ENCODE peak calls at places on chromosomes 1 and 21, in six cellular contexts. G, M, I, A, F and T are unnamed samples.
A peak's percentile ranks its signal among the peaks of the same experiment; 100 is the strongest.

GRCh38 chr1:224783006-224783651 is 146.3 kb upstream of the DNAH14 start:
- DNase-seq in F (no peak), M (no peak), A (no peak), I (no peak), G (no peak), T (no peak)

GRCh38 chr1:10960954-10961833 is 51.3 kb upstream of the TARDBP start:
- DNase-seq in A (peak; percentile 87), F (peak; percentile 59), G (peak; percentile 79), I (peak; percentile 85), M (peak; percentile 89), T (no peak)

GRCh38 chr1:154773551-154773950 is 96.5 kb downstream of the KCNN3 start:
- DNase-seq in F (no peak), A (no peak), M (no peak), I (no peak), G (no peak), T (no peak)

GRCh38 chr1:147541672-147542548 is 609 bp downstream of the BCL9 start:
- DNase-seq in G (peak; percentile 38), F (no peak), M (peak; percentile 18), I (no peak), A (peak; percentile 44), T (no peak)

GRCh38 chr1:214416417-214417212 is 134.8 kb downstream of the PTPN14 start:
- DNase-seq in M (no peak), G (no peak), F (no peak), A (no peak), I (no peak), T (peak; percentile 56)

GRCh38 chr1:7868085-7868780 is 15.4 kb upstream of the UTS2 start:
- DNase-seq in G (no peak), M (no peak), A (no peak), F (no peak), I (no peak), T (no peak)

GRCh38 chr1:228100822-228101613 is 2.1 kb downstream of the C1orf35 start:
- DNase-seq in I (no peak), A (no peak), G (no peak), F (no peak), M (no peak), T (no peak)

GRCh38 chr1:151024540-151025146 is 11.7 kb upstream of the BNIPL start:
- DNase-seq in F (peak; percentile 77), I (peak; percentile 61), M (peak; percentile 92), A (peak; percentile 85), G (peak; percentile 84), T (peak; percentile 46)

GRCh38 chr1:202230939-202231645 is 37.5 kb downstream of the LGR6 start:
- DNase-seq in M (no peak), A (peak; percentile 67), F (no peak), I (no peak), G (no peak), T (no peak)

GRCh38 chr1:42282867-42283583 is 52.0 kb downstream of the FOXJ3 start:
- DNase-seq in M (no peak), F (no peak), G (no peak), I (no peak), A (no peak), T (peak; percentile 39)

GRCh38 chr1:30768830-30769718 is 11.5 kb upstream of the LAPTM5 start:
- DNase-seq in G (no peak), F (no peak), M (no peak), A (no peak), I (no peak), T (no peak)

GRCh38 chr1:203152158-203153034 is 23.2 kb downstream of the MYBPH start:
- DNase-seq in A (no peak), F (no peak), M (no peak), G (no peak), I (no peak), T (peak; percentile 32)

GRCh38 chr21:34890724-34891609 is 158.1 kb downstream of the RUNX1 start:
- DNase-seq in A (peak; percentile 30), I (no peak), G (no peak), M (no peak), F (no peak), T (no peak)

GRCh38 chr1:231724041-231724440 is 97.5 kb downstream of the DISC1 start:
- DNase-seq in I (no peak), F (no peak), A (no peak), M (no peak), G (no peak), T (no peak)

GRCh38 chr1:182337736-182338571 is 53.6 kb downstream of the GLUL start:
- DNase-seq in A (no peak), F (no peak), I (no peak), M (peak; percentile 45), G (no peak), T (no peak)

GRCh38 chr1:230270940-230271325 is 155.2 kb downstream of the PGBD5 start:
- DNase-seq in F (no peak), G (no peak), I (peak; percentile 42), M (no peak), A (no peak), T (no peak)

DNA sequence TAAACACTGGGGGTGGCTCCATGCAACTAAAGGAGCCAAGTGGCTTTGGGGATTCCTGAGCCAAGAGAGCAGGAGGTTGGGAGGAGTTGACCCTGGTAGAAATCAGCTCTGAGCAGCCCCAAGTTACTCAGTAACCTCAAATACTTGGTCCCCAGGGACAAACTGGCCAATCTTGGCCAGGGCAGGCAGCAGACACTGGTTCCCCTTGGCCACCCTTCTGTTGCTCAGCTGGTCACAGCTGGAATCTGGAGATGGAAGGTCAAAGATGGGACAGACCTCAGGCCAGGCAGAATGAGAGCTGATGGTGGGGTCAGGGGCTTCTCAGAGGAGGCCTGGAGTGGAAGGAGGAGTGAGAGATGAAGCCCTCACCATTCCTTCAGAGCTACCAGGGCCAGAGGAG is 3.3 kb upstream of the RHBG start:
- DNase-seq in G (no peak), I (no peak), F (no peak), M (no peak), A (no peak), T (no peak)
- H3K27me3 ChIP-seq in G (no peaks in the 10 kb centered on the region), I (no peaks in the 10 kb centered on the region), F (peaks cover 8% of the 10 kb centered on the region), M (no peaks in the 10 kb centered on the region), A (peaks cover 55% of the 10 kb centered on the region), T (peaks cover 25% of the 10 kb centered on the region)

DNA sequence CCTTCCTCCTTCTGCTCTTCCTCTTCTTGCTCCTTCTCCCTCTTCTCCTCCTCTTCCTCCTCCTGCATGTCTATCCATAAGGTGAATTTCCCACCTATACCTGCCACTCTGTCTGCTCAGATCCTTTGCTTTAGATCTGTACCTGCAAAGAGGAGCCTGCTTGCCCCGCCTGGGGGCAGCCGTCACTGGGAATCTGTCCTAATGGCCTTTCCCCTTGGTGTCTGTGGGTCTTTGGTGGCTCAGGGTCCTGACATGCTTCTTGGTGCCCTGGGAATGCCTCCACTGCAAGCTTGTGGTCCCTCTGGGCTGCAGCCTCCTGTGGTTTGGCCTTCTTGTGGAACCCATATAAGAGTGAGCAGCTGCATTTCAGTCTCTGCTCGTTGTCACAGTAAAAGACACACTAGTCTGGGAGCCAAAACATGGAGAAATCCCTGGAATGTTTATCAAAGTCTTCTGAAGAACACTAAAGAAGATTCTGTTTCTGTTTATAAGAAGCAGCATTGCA is 79.5 kb upstream of the CSF3R start:
- DNase-seq in M (no peak), A (no peak), G (no peak), I (peak; percentile 14), F (no peak), T (no peak)
- H3K27me3 ChIP-seq in M (no peaks in the 10 kb centered on the region), A (no peaks in the 10 kb centered on the region), G (peaks cover 3% of the 10 kb centered on the region), I (no peaks in the 10 kb centered on the region), F (no peaks in the 10 kb centered on the region), T (no peaks in the 10 kb centered on the region)

DNA sequence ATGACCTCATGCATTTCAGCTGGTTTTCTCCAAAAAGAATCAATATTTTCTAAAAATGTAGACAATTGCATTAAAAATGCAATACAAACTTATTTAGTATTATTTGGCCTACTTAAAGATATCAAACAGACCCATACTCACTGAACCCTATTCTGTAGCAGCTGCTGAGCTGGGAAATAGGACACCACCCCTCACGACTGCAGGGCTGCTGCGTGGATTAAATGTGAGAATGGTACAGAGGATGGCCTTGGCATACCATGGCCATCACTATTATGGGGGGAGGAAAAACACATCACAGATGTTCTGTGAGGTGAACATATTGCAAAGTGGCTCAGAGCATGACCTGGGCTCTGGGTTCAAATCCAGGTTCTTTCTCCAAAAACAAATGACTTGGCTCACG is 2.8 kb upstream of the ZNF436 start:
- DNase-seq in A (no peak), G (no peak), I (no peak), F (no peak), M (no peak), T (no peak)
- H3K27me3 ChIP-seq in A (no peaks in the 10 kb centered on the region), G (no peaks in the 10 kb centered on the region), I (no peaks in the 10 kb centered on the region), F (no peaks in the 10 kb centered on the region), M (no peaks in the 10 kb centered on the region), T (no peaks in the 10 kb centered on the region)

GRCh38 chr1:22296701-22297591 is 154.0 kb upstream of the WNT4 start:
- DNase-seq in I (peak; percentile 56), M (no peak), A (no peak), G (no peak), F (no peak), T (no peak)

GRCh38 chr1:22295396-22295795 is 152.5 kb upstream of the WNT4 start:
- DNase-seq in I (peak; percentile 10), G (no peak), F (no peak), M (no peak), A (no peak), T (no peak)

GRCh38 chr1:22295856-22296255 is 153.0 kb upstream of the WNT4 start:
- DNase-seq in M (no peak), I (peak; percentile 14), A (no peak), F (no peak), G (no peak), T (no peak)

GRCh38 chr1:22303816-22304215 is 147.8 kb upstream of the ZBTB40 start:
- DNase-seq in M (no peak), G (no peak), F (no peak), A (no peak), I (no peak), T (no peak)

GRCh38 chr1:22297999-22298398 is 153.7 kb upstream of the ZBTB40 start:
- DNase-seq in G (no peak), M (no peak), F (no peak), I (peak; percentile 22), A (no peak), T (no peak)
- H3K27me3 ChIP-seq in G (no peaks in the 10 kb centered on the region), M (no peaks in the 10 kb centered on the region), F (peaks cover 12% of the 10 kb centered on the region), I (no peaks in the 10 kb centered on the region), A (peaks cover 46% of the 10 kb centered on the region), T (peaks cover 68% of the 10 kb centered on the region)